ENCODE peak calls at places on chromosomes 6 and 20, in eight cellular contexts. R, Z, D, A, N, O, K and C are unnamed samples.

GRCh38 chr20:17083738-17084137 is 143.1 kb upstream of the PCSK2 start:
- DNase-seq in R (no peak), Z (no peak), D (no peak), A (peak; percentile 4), N (no peak), O (no peak), K (no peak), C (no peak)

GRCh38 chr6:168007592-168008338 is 10.3 kb downstream of the KIF25 start:
- DNase-seq in R (no peak), Z (peak; percentile 68), D (peak; percentile 99), A (peak; percentile 96), N (no peak), O (no peak), K (no peak), C (peak; percentile 28)

GRCh38 chr20:3472105-3472504 is 1.3 kb downstream of the ATRN start:
- DNase-seq in R (no peak), Z (no peak), D (no peak), A (no peak), N (no peak), O (no peak), K (no peak), C (no peak)

GRCh38 chr20:41004561-41005360 is 23.9 kb upstream of the TOP1 start:
- DNase-seq in R (no peak), Z (no peak), D (no peak), A (peak; percentile 52), N (no peak), O (no peak), K (no peak), C (peak; percentile 70)

GRCh38 chr6:29760328-29760727 is 37.1 kb downstream of the HLA-F start:
- DNase-seq in R (no peak), Z (no peak), D (no peak), A (no peak), N (no peak), O (no peak), K (no peak), C (no peak)

GRCh38 chr6:47132724-47133123 is 90.6 kb upstream of the ADGRF1 start:
- DNase-seq in R (no peak), Z (no peak), D (no peak), A (no peak), N (no peak), O (no peak), K (no peak), C (no peak)

GRCh38 chr6:17972074-17972966 is 15.1 kb downstream of the KIF13A start:
- DNase-seq in R (no peak), Z (no peak), D (no peak), A (no peak), N (no peak), O (no peak), K (no peak), C (no peak)

GRCh38 chr20:25220810-25221591 is 25.5 kb downstream of the ENTPD6 start:
- DNase-seq in R (peak; percentile 43), Z (no peak), D (no peak), A (no peak), N (no peak), O (no peak), K (no peak), C (no peak)

GRCh38 chr6:123022980-123023379 is 26.9 kb downstream of the CLVS2 start:
- DNase-seq in R (no peak), Z (no peak), D (no peak), A (no peak), N (no peak), O (no peak), K (no peak), C (no peak)

GRCh38 chr20:8431538-8432434 is 299.7 kb downstream of the PLCB1 start:
- DNase-seq in R (peak; percentile 72), Z (no peak), D (peak; percentile 88), A (no peak), N (no peak), O (no peak), K (peak; percentile 36), C (no peak)

GRCh38 chr20:40770564-40771307 is 81.7 kb upstream of the MAFB start:
- DNase-seq in R (peak; percentile 34), Z (no peak), D (no peak), A (no peak), N (no peak), O (no peak), K (no peak), C (peak; percentile 22)

GRCh38 chr20:31565699-31566331 is 39.3 kb upstream of the ID1 start:
- DNase-seq in R (no peak), Z (no peak), D (no peak), A (no peak), N (no peak), O (no peak), K (no peak), C (no peak)

GRCh38 chr20:22379472-22379871 is 204.9 kb downstream of the FOXA2 start:
- DNase-seq in R (no peak), Z (no peak), D (peak; percentile 20), A (peak; percentile 62), N (no peak), O (no peak), K (no peak), C (no peak)

GRCh38 chr6:122715725-122716124 is 63.8 kb upstream of the FABP7 start:
- DNase-seq in R (no peak), Z (no peak), D (no peak), A (peak; percentile 13), N (no peak), O (no peak), K (no peak), C (no peak)

GRCh38 chr20:59771506-59772372 is 161.7 kb downstream of the SYCP2 start:
- DNase-seq in R (no peak), Z (no peak), D (no peak), A (no peak), N (no peak), O (no peak), K (no peak), C (no peak)

GRCh38 chr20:58665606-58666005 is 14.5 kb downstream of the STX16 start:
- DNase-seq in R (no peak), Z (no peak), D (no peak), A (no peak), N (no peak), O (no peak), K (no peak), C (peak; percentile 51)

GRCh38 chr6:51571168-51571567 is 516.2 kb downstream of the PKHD1 start:
- DNase-seq in R (no peak), Z (no peak), D (no peak), A (no peak), N (no peak), O (no peak), K (no peak), C (no peak)

GRCh38 chr6:163165922-163166321 is 248.6 kb upstream of the QKI start:
- DNase-seq in R (no peak), Z (peak; percentile 20), D (no peak), A (no peak), N (no peak), O (no peak), K (no peak), C (no peak)

GRCh38 chr6:130435181-130435580 is 69.4 kb downstream of the TMEM200A start:
- DNase-seq in R (no peak), Z (no peak), D (no peak), A (no peak), N (no peak), O (no peak), K (no peak), C (no peak)
- H3K36me3 ChIP-seq in R (no peaks in the 10 kb centered on the region), Z (no peaks in the 10 kb centered on the region), D (no peaks in the 10 kb centered on the region), A (no peaks in the 10 kb centered on the region), N (no peaks in the 10 kb centered on the region), O (no peaks in the 10 kb centered on the region), K (no peaks in the 10 kb centered on the region), C (no peaks in the 10 kb centered on the region)

GRCh38 chr6:105789935-105790334 is 296.2 kb upstream of the PRDM1 start:
- DNase-seq in R (no peak), Z (no peak), D (no peak), A (no peak), N (no peak), O (no peak), K (no peak), C (no peak)

GRCh38 chr6:105794263-105794662 is 291.9 kb upstream of the PRDM1 start:
- DNase-seq in R (peak; percentile 82), Z (peak; percentile 56), D (no peak), A (peak; percentile 55), N (no peak), O (no peak), K (peak; percentile 55), C (peak; percentile 89)

GRCh38 chr6:105790635-105791034 is 295.5 kb upstream of the PRDM1 start:
- DNase-seq in R (no peak), Z (no peak), D (no peak), A (peak; percentile 23), N (no peak), O (no peak), K (no peak), C (no peak)

GRCh38 chr6:105793132-105793531 is 293.0 kb upstream of the PRDM1 start:
- DNase-seq in R (no peak), Z (no peak), D (no peak), A (no peak), N (no peak), O (no peak), K (no peak), C (no peak)

GRCh38 chr6:105791569-105792318 is 294.4 kb upstream of the PRDM1 start:
- DNase-seq in R (no peak), Z (no peak), D (no peak), A (no peak), N (no peak), O (no peak), K (no peak), C (no peak)
- H3K27ac ChIP-seq in R (no peak overlapping the region), Z (no peak overlapping the region), D (no peak overlapping the region), A (no peak overlapping the region), N (no peak overlapping the region), O (no peak overlapping the region), K (no peak overlapping the region), C (no peak overlapping the region)

GRCh38 chr6:98686008-98686601 is 148.3 kb upstream of the POU3F2 start:
- DNase-seq in R (no peak), Z (peak; percentile 41), D (no peak), A (no peak), N (no peak), O (no peak), K (no peak), C (no peak)

DNA sequence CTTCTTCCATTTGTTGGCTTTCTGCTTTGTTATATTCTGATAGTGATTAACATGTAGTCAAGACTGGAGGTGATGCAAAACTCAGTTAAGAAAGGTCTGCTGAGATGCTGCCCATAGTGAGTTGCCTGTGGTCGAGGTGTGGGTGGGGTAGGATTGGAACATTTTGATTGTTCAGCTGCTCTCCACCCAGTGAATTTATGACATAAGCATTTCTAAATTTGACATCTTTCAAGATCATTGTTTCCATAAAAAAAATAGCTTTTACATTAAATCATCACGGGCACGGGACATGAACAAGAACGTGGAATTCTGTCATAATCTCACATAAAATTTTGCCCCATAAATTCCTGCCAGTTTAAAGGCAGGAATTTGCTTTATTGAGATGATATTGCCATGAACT is 146.6 kb upstream of the POU3F2 start:
- DNase-seq in R (no peak), Z (no peak), D (no peak), A (no peak), N (no peak), O (no peak), K (no peak), C (no peak)
- H3K36me3 ChIP-seq in R (no peaks in the 10 kb centered on the region), Z (no peaks in the 10 kb centered on the region), D (no peaks in the 10 kb centered on the region), A (no peaks in the 10 kb centered on the region), N (no peaks in the 10 kb centered on the region), O (no peaks in the 10 kb centered on the region), K (no peaks in the 10 kb centered on the region), C (no peaks in the 10 kb centered on the region)

DNA sequence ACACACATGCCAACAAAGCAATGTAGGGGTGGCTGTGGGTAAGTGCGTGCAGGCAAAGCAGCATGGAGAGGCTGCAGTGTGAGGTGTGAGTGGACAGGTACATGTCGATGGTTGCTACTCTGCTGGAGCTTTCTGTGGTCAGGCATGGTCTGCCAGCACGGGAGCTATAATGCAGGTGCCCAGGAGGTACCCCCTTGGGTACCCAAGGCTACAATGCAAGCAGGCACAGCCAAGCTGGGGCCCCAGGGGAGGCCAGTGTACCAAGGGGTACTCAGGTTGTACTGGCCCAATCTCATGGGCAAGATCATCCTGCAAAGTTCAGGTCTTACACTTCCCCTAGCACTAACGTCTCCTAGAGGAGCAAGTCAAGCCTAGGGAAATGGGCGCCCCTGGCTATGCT is 58.4 kb upstream of the IRAK1BP1 start:
- DNase-seq in R (no peak), Z (no peak), D (no peak), A (no peak), N (no peak), O (no peak), K (no peak), C (no peak)
- H3K27ac ChIP-seq in R (no peak overlapping the region), Z (no peak overlapping the region), D (no peak overlapping the region), A (no peak overlapping the region), N (no peak overlapping the region), O (no peak overlapping the region), K (no peak overlapping the region), C (no peak overlapping the region)